ENCODE peak calls at places on chromosome 1, in four cellular contexts. One of them, this sample, is unnamed.

GRCh38 chr1:102084771-102085535 is 88.2 kb upstream of the OLFM3 start:
- DNase-seq in astrocyte of the spinal cord: no peak
- DNase-seq in ascending aorta: no peak
- DNase-seq in cardiac fibroblast: no peak
- DNase-seq in this sample: no peak

GRCh38 chr1:58618303-58618702 is 41.3 kb upstream of the TACSTD2 start:
- DNase-seq in astrocyte of the spinal cord: peak; percentile 42
- DNase-seq in ascending aorta: peak; percentile 90
- DNase-seq in cardiac fibroblast: peak; percentile 92
- DNase-seq in this sample: no peak

GRCh38 chr1:33237579-33237978 is 18.7 kb upstream of the ZNF362 start:
- DNase-seq in astrocyte of the spinal cord: no peak
- DNase-seq in ascending aorta: no peak
- DNase-seq in cardiac fibroblast: no peak
- DNase-seq in this sample: no peak

GRCh38 chr1:162904579-162904978 is 43.6 kb upstream of the CCDC190 start:
- DNase-seq in astrocyte of the spinal cord: peak; percentile 76
- DNase-seq in ascending aorta: no peak
- DNase-seq in cardiac fibroblast: no peak
- DNase-seq in this sample: no peak

GRCh38 chr1:184743062-184743756 is 11.4 kb downstream of the EDEM3 start:
- DNase-seq in astrocyte of the spinal cord: no peak
- DNase-seq in ascending aorta: no peak
- DNase-seq in cardiac fibroblast: peak; percentile 18
- DNase-seq in this sample: no peak

GRCh38 chr1:33163621-33164071 is 18.2 kb downstream of the TRIM62 start:
- DNase-seq in astrocyte of the spinal cord: peak; percentile 96
- DNase-seq in ascending aorta: no peak
- DNase-seq in cardiac fibroblast: peak; percentile 50
- DNase-seq in this sample: no peak

GRCh38 chr1:78237364-78237916 is 191.7 kb downstream of the GIPC2 start:
- DNase-seq in astrocyte of the spinal cord: no peak
- DNase-seq in ascending aorta: no peak
- DNase-seq in cardiac fibroblast: no peak
- DNase-seq in this sample: no peak

GRCh38 chr1:63116016-63116415 is 206.4 kb upstream of the FOXD3 start:
- DNase-seq in astrocyte of the spinal cord: no peak
- DNase-seq in ascending aorta: no peak
- DNase-seq in cardiac fibroblast: peak; percentile 48
- DNase-seq in this sample: no peak

GRCh38 chr1:244296447-244296846 is 155.3 kb downstream of the ADSS2 start:
- DNase-seq in astrocyte of the spinal cord: no peak
- DNase-seq in ascending aorta: no peak
- DNase-seq in cardiac fibroblast: no peak
- DNase-seq in this sample: no peak

GRCh38 chr1:156618853-156619581 is at the start of gene HAPLN2:
- DNase-seq in astrocyte of the spinal cord: no peak
- DNase-seq in ascending aorta: no peak
- DNase-seq in cardiac fibroblast: no peak
- DNase-seq in this sample: no peak

GRCh38 chr1:81225769-81226602 is 574.7 kb upstream of the ADGRL2 start:
- DNase-seq in astrocyte of the spinal cord: no peak
- DNase-seq in ascending aorta: no peak
- DNase-seq in cardiac fibroblast: no peak
- DNase-seq in this sample: no peak

GRCh38 chr1:161962094-161962887 is 61.4 kb downstream of the OLFML2B start:
- DNase-seq in astrocyte of the spinal cord: peak; percentile 90
- DNase-seq in ascending aorta: no peak
- DNase-seq in cardiac fibroblast: peak; percentile 89
- DNase-seq in this sample: no peak

GRCh38 chr1:209107535-209107934 is 476.0 kb upstream of the CAMK1G start:
- DNase-seq in astrocyte of the spinal cord: no peak
- DNase-seq in ascending aorta: no peak
- DNase-seq in cardiac fibroblast: no peak
- DNase-seq in this sample: no peak

GRCh38 chr1:94063379-94063778 is 57.6 kb downstream of the ABCA4 start:
- DNase-seq in astrocyte of the spinal cord: peak; percentile 80
- DNase-seq in ascending aorta: no peak
- DNase-seq in cardiac fibroblast: peak; percentile 72
- DNase-seq in this sample: no peak

GRCh38 chr1:175628548-175629317 is 114.7 kb downstream of the TNR start:
- DNase-seq in astrocyte of the spinal cord: no peak
- DNase-seq in ascending aorta: no peak
- DNase-seq in cardiac fibroblast: no peak
- DNase-seq in this sample: no peak

GRCh38 chr1:221431968-221432367 is 309.9 kb downstream of the DUSP10 start:
- DNase-seq in astrocyte of the spinal cord: no peak
- DNase-seq in ascending aorta: no peak
- DNase-seq in cardiac fibroblast: no peak
- DNase-seq in this sample: no peak

GRCh38 chr1:234611153-234611798 is 1.3 kb upstream of the IRF2BP2 start:
- DNase-seq in astrocyte of the spinal cord: peak; percentile 94
- DNase-seq in ascending aorta: no peak
- DNase-seq in cardiac fibroblast: peak; percentile 91
- DNase-seq in this sample: no peak

GRCh38 chr1:44511769-44512168 is 106.7 kb downstream of the RNF220 start:
- DNase-seq in astrocyte of the spinal cord: no peak
- DNase-seq in ascending aorta: no peak
- DNase-seq in cardiac fibroblast: no peak
- DNase-seq in this sample: no peak

GRCh38 chr1:230422221-230422981 is 3.7 kb downstream of the PGBD5 start:
- DNase-seq in astrocyte of the spinal cord: no peak
- DNase-seq in ascending aorta: no peak
- DNase-seq in cardiac fibroblast: no peak
- DNase-seq in this sample: no peak

GRCh38 chr1:46479744-46480350 is 9.8 kb upstream of the DMBX1 start:
- DNase-seq in astrocyte of the spinal cord: no peak
- DNase-seq in ascending aorta: no peak
- DNase-seq in cardiac fibroblast: no peak
- DNase-seq in this sample: no peak

GRCh38 chr1:87689487-87689886 is 360.8 kb downstream of the LMO4 start:
- DNase-seq in astrocyte of the spinal cord: no peak
- DNase-seq in ascending aorta: no peak
- DNase-seq in cardiac fibroblast: no peak
- DNase-seq in this sample: no peak

GRCh38 chr1:151898519-151898991 is 10.8 kb downstream of the THEM4 start:
- DNase-seq in astrocyte of the spinal cord: no peak
- DNase-seq in ascending aorta: no peak
- DNase-seq in cardiac fibroblast: no peak
- DNase-seq in this sample: no peak

GRCh38 chr1:4595341-4596225 is 58.8 kb upstream of the AJAP1 start:
- DNase-seq in astrocyte of the spinal cord: no peak
- DNase-seq in ascending aorta: no peak
- DNase-seq in cardiac fibroblast: no peak
- DNase-seq in this sample: no peak

GRCh38 chr1:167288390-167289062 is 67.8 kb downstream of the POU2F1 start:
- DNase-seq in astrocyte of the spinal cord: no peak
- DNase-seq in ascending aorta: no peak
- DNase-seq in cardiac fibroblast: no peak
- DNase-seq in this sample: no peak

GRCh38 chr1:3405974-3406867 is 48.2 kb upstream of the ARHGEF16 start:
- DNase-seq in astrocyte of the spinal cord: no peak
- DNase-seq in ascending aorta: no peak
- DNase-seq in cardiac fibroblast: no peak
- DNase-seq in this sample: no peak

GRCh38 chr1:11729498-11730428 is 6.2 kb upstream of the AGTRAP start:
- DNase-seq in astrocyte of the spinal cord: no peak
- DNase-seq in ascending aorta: no peak
- DNase-seq in cardiac fibroblast: no peak
- DNase-seq in this sample: no peak

GRCh38 chr1:230158422-230159291 is 91.6 kb downstream of the GALNT2 start:
- DNase-seq in astrocyte of the spinal cord: no peak
- DNase-seq in ascending aorta: peak; percentile 39
- DNase-seq in cardiac fibroblast: no peak
- DNase-seq in this sample: no peak

GRCh38 chr1:50420283-50420682 is 3.0 kb downstream of the DMRTA2 start:
- DNase-seq in astrocyte of the spinal cord: no peak
- DNase-seq in ascending aorta: no peak
- DNase-seq in cardiac fibroblast: no peak
- DNase-seq in this sample: no peak

GRCh38 chr1:21045351-21045750 is 131.3 kb downstream of the EIF4G3 start:
- DNase-seq in astrocyte of the spinal cord: no peak
- DNase-seq in ascending aorta: no peak
- DNase-seq in cardiac fibroblast: no peak
- DNase-seq in this sample: no peak

GRCh38 chr1:84502892-84503291 is 3.3 kb upstream of the SPATA1 start:
- DNase-seq in astrocyte of the spinal cord: no peak
- DNase-seq in ascending aorta: no peak
- DNase-seq in cardiac fibroblast: no peak
- DNase-seq in this sample: no peak

GRCh38 chr1:10738125-10738746 is 58.2 kb downstream of the CASZ1 start:
- DNase-seq in astrocyte of the spinal cord: no peak
- DNase-seq in ascending aorta: no peak
- DNase-seq in cardiac fibroblast: no peak
- DNase-seq in this sample: no peak

GRCh38 chr1:202162418-202163280 is 2.2 kb upstream of the PTPN7 start:
- DNase-seq in astrocyte of the spinal cord: no peak
- DNase-seq in ascending aorta: no peak
- DNase-seq in cardiac fibroblast: no peak
- DNase-seq in this sample: no peak

GRCh38 chr1:14362331-14362730 is 236.2 kb upstream of the KAZN start:
- DNase-seq in astrocyte of the spinal cord: no peak
- DNase-seq in ascending aorta: no peak
- DNase-seq in cardiac fibroblast: no peak
- DNase-seq in this sample: no peak

GRCh38 chr1:75134939-75135828 is 996 bp downstream of the LHX8 start:
- DNase-seq in astrocyte of the spinal cord: peak; percentile 55
- DNase-seq in ascending aorta: no peak
- DNase-seq in cardiac fibroblast: no peak
- DNase-seq in this sample: no peak

GRCh38 chr1:218262259-218262658 is 22.8 kb upstream of the RRP15 start:
- DNase-seq in astrocyte of the spinal cord: no peak
- DNase-seq in ascending aorta: no peak
- DNase-seq in cardiac fibroblast: no peak
- DNase-seq in this sample: no peak

GRCh38 chr1:218259339-218259738 is 25.8 kb upstream of the RRP15 start:
- DNase-seq in astrocyte of the spinal cord: no peak
- DNase-seq in ascending aorta: no peak
- DNase-seq in cardiac fibroblast: no peak
- DNase-seq in this sample: no peak

GRCh38 chr1:218257971-218258370 is 27.1 kb upstream of the RRP15 start:
- DNase-seq in astrocyte of the spinal cord: no peak
- DNase-seq in ascending aorta: no peak
- DNase-seq in cardiac fibroblast: no peak
- DNase-seq in this sample: no peak

GRCh38 chr1:218257371-218257770 is 27.7 kb upstream of the RRP15 start:
- DNase-seq in astrocyte of the spinal cord: no peak
- DNase-seq in ascending aorta: no peak
- DNase-seq in cardiac fibroblast: no peak
- DNase-seq in this sample: no peak

DNA sequence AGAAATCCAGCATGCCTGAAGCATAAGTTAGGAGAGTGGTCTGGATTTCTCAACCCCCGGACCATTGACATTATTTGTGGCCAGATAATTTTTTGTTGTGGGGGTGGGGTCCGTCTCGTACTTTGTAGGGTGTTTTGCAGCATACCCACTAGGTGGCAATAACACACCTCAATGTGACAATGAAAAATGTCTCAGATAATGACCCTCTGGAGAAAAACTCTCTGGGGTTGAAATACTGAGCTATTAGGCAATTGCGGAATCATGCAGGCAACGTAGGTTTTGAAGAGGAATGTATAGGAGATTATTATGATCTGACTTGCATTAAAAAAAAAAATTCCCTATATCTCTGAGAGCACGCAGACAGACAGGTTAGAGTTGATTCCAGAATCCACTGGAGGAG is 25.3 kb upstream of the RRP15 start:
- DNase-seq in astrocyte of the spinal cord: no peak
- DNase-seq in ascending aorta: no peak
- DNase-seq in cardiac fibroblast: peak; percentile 17
- DNase-seq in this sample: no peak
- TF ChIP-seq CTCF in astrocyte of the spinal cord: no peak
- TF ChIP-seq CTCF in ascending aorta: no peak
- TF ChIP-seq CTCF in cardiac fibroblast: peak; percentile 25
- TF ChIP-seq CTCF in this sample: no peak

GRCh38 chr1:195584870-195585624 is 1023.2 kb downstream of the KCNT2 start:
- DNase-seq in astrocyte of the spinal cord: no peak
- DNase-seq in ascending aorta: no peak
- DNase-seq in cardiac fibroblast: no peak
- DNase-seq in this sample: no peak
- TF ChIP-seq CTCF in astrocyte of the spinal cord: no peak
- TF ChIP-seq CTCF in ascending aorta: no peak
- TF ChIP-seq CTCF in cardiac fibroblast: no peak
- TF ChIP-seq CTCF in this sample: no peak

GRCh38 chr1:112954059-112954458 is 1.9 kb downstream of the SLC16A1 start:
- DNase-seq in astrocyte of the spinal cord: peak; percentile 9
- DNase-seq in ascending aorta: no peak
- DNase-seq in cardiac fibroblast: no peak
- DNase-seq in this sample: no peak

GRCh38 chr1:112957133-112957812 is 1.3 kb upstream of the SLC16A1 start:
- DNase-seq in astrocyte of the spinal cord: peak; percentile 94
- DNase-seq in ascending aorta: no peak
- DNase-seq in cardiac fibroblast: peak; percentile 93
- DNase-seq in this sample: no peak

GRCh38 chr1:112954945-112955677 is 885 bp downstream of the SLC16A1 start:
- DNase-seq in astrocyte of the spinal cord: peak; percentile 72
- DNase-seq in ascending aorta: peak; percentile 74
- DNase-seq in cardiac fibroblast: peak; percentile 63
- DNase-seq in this sample: peak; percentile 36

GRCh38 chr1:112956503-112957132 is 622 bp upstream of the SLC16A1 start:
- DNase-seq in astrocyte of the spinal cord: no peak
- DNase-seq in ascending aorta: no peak
- DNase-seq in cardiac fibroblast: no peak
- DNase-seq in this sample: peak; percentile 36

DNA sequence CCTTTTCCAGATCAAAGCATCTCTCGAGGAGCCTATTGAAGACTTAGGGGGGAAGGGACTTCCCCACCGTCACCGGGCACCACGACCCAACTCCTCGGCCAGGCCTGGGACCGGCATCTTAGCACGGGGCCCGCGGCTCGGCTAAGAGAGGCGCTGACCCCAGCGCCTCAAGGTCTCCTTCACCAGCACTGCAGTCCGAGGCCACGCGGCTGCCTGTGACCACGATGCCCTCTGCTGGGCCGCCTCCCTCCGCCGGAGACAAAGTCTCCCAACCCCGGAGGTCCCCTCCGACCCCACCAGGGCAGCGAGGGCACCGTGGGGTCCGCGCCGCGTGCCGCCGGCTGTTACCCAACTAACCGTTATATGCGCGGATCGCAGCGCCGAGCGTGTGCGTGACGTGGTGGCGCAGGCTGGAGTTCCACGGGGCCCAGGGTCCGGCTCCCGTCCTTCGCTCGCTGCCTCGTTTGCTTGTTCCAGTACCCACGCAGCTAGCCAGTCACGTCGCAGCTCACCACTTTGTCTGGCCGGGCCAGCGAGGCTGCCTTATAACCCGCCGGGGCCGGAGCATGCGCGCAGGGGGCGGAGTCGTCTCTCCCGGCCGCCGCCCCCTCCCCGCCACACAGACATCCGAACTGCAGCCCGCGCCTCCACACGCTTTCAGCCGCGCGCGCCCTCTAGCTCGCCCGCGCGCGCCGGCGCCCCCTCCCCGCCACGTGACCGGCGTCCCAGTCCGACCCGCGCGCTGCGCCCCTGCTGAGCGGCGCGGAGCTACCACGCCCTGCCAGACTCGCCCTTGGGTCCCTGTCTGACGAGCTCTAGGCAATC is at the start of gene SLC16A1:
- DNase-seq in astrocyte of the spinal cord: peak; percentile 95
- DNase-seq in ascending aorta: peak; percentile 95
- DNase-seq in cardiac fibroblast: peak; percentile 93
- DNase-seq in this sample: peak; percentile 75
- TF ChIP-seq CTCF in astrocyte of the spinal cord: peak; percentile 32
- TF ChIP-seq CTCF in ascending aorta: peak; percentile 33
- TF ChIP-seq CTCF in cardiac fibroblast: peak; percentile 28
- TF ChIP-seq CTCF in this sample: no peak

GRCh38 chr1:211009944-211010343 is 124.0 kb downstream of the KCNH1 start:
- DNase-seq in astrocyte of the spinal cord: no peak
- DNase-seq in ascending aorta: no peak
- DNase-seq in cardiac fibroblast: no peak
- DNase-seq in this sample: no peak
- TF ChIP-seq CTCF in astrocyte of the spinal cord: no peak
- TF ChIP-seq CTCF in ascending aorta: no peak
- TF ChIP-seq CTCF in cardiac fibroblast: no peak
- TF ChIP-seq CTCF in this sample: no peak